ENCODE peak calls at places on chromosomes 6 and 20, in four cellular contexts. S is H1, M is HepG2, Y is GM12878. W is an unnamed sample.

GRCh38 chr20:36550797-36551299 is 9.5 kb downstream of the MYL9 start:
- DNase-seq in M (no peak), Y (no peak), S (no peak), W (no peak)

GRCh38 chr20:36666181-36666740 is 20.3 kb upstream of the SLA2 start:
- DNase-seq in M (peak), S (no peak), Y (no peak), W (no peak)

GRCh38 chr6:36127462-36128016 is 2.8 kb upstream of the MAPK13 start:
- DNase-seq in S (no peak), Y (no peak), M (peak), W (peak)

GRCh38 chr6:79821859-79822258 is 125.5 kb downstream of the ELOVL4 start:
- DNase-seq in M (no peak), Y (no peak), S (no peak), W (no peak)

GRCh38 chr6:139533573-139534471 is 159.4 kb upstream of the CITED2 start:
- DNase-seq in Y (no peak), M (no peak), S (no peak), W (peak)

GRCh38 chr6:140138311-140138994 is 764.0 kb upstream of the CITED2 start:
- DNase-seq in Y (no peak), S (no peak), M (no peak), W (no peak)

GRCh38 chr6:44464051-44464450 is 76.5 kb downstream of the CDC5L start:
- DNase-seq in Y (no peak), M (no peak), S (no peak), W (no peak)

GRCh38 chr20:17810847-17811604 is 111.3 kb downstream of the BANF2 start:
- DNase-seq in M (no peak), Y (no peak), S (no peak), W (no peak)

GRCh38 chr20:47576516-47577033 is 74.9 kb downstream of the NCOA3 start:
- DNase-seq in Y (peak), M (peak), S (no peak), W (peak)

GRCh38 chr6:28943557-28944411 is 20.0 kb upstream of the TRIM27 start:
- DNase-seq in M (peak), S (peak), Y (peak), W (peak)

GRCh38 chr6:139406577-139407343 is 32.3 kb upstream of the CITED2 start:
- DNase-seq in Y (no peak), M (no peak), S (no peak), W (no peak)

GRCh38 chr6:17167327-17167979 is 65.6 kb downstream of the STMND1 start:
- DNase-seq in M (peak), S (peak), Y (no peak), W (peak)

GRCh38 chr6:97524846-97525245 is 241.8 kb upstream of the MMS22L start:
- DNase-seq in M (no peak), S (peak), Y (no peak), W (no peak)

GRCh38 chr6:15551798-15552197 is 111.0 kb downstream of the DTNBP1 start:
- DNase-seq in Y (no peak), M (no peak), S (no peak), W (peak)

GRCh38 chr20:11216451-11217314 is 542.9 kb upstream of the JAG1 start:
- DNase-seq in S (no peak), Y (no peak), M (peak), W (no peak)

GRCh38 chr6:100724222-100724621 is 156.9 kb downstream of the ASCC3 start:
- DNase-seq in M (no peak), S (no peak), Y (no peak), W (no peak)

GRCh38 chr6:36204068-36204753 is 7.7 kb downstream of the BRPF3 start:
- DNase-seq in M (no peak), Y (peak), S (no peak), W (no peak)

GRCh38 chr20:46393967-46394366 is 12.4 kb downstream of the ELMO2 start:
- DNase-seq in S (no peak), Y (no peak), M (no peak), W (no peak)

GRCh38 chr20:46388201-46388836 is 18.1 kb downstream of the ELMO2 start:
- DNase-seq in S (no peak), M (no peak), Y (no peak), W (no peak)

DNA sequence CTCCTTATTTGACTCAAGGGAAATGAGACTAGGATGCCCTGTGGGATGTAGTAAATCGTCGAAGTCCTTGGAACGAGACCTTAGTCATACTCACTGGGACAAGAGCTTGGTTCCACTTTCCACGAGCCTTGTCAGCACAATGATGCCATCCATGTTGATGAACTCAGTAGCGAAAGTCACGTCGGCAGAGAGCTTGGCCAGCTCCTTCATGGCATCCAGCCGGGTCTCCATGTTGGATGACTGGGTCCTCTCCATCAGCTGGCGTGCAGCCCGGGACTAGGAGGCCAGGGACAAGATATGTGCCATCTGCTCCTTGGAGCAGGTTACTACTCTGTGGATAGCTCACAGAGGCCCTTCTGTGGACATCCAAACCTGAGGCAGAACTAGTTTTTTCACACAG is 17.5 kb downstream of the ELMO2 start:
- DNase-seq in S (no peak), Y (no peak), M (no peak), W (no peak)
- TF ChIP-seq USF2 in S (no peak), Y (no peak), M (no peak), W (no peak)

GRCh38 chr6:168249746-168250145 is 69.8 kb downstream of the DACT2 start:
- DNase-seq in S (no peak), M (no peak), Y (no peak), W (no peak)

GRCh38 chr6:168244961-168245551 is 74.5 kb downstream of the DACT2 start:
- DNase-seq in Y (no peak), S (no peak), M (peak), W (no peak)

GRCh38 chr6:168248148-168248620 is 71.4 kb downstream of the DACT2 start:
- DNase-seq in M (peak), S (no peak), Y (no peak), W (no peak)

GRCh38 chr6:168250250-168250649 is 69.3 kb downstream of the DACT2 start:
- DNase-seq in Y (no peak), S (no peak), M (no peak), W (no peak)

DNA sequence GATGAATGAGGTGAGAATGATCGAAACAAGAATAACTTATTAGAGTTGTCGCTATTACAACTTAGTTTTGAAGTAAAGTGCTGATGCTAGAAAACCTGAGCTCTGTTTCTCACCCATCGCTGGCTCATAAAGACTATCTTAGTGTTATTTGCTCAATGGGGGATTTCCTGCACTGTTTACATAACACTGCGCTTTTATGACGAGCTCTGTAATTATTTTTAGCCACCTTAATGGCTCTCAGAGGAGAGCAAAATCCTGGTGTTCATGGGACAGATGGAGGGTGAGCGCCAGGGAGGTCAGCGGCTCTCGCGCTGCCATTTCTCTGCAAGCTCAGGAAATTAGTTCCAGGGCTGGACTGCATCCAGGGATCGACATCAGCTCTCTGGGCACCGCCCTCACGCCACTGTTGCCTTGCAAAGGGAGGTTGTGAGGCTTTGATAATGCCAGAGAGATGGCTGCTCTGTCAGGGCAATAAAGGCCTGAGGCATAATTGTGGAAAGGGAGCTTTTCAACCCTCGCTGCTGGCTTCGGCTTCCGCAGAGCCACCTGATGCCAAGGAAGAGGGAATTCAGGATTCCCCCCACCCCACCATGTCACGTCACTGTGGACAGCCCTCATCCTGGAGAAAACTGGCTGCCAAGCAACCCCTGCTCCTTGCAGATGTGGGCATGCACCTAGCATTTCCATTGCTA is 72.0 kb downstream of the DACT2 start:
- DNase-seq in S (no peak), Y (no peak), M (peak), W (no peak)
- TF ChIP-seq HDAC6 in S (no peak), Y (no peak), M (no peak), W (no peak)

GRCh38 chr20:24993337-24994185 is 1.0 kb upstream of the APMAP start:
- DNase-seq in Y (no peak), S (peak), M (peak), W (peak)
- TF ChIP-seq USF2 in Y (no peak), S (no peak), M (no peak), W (no peak)

GRCh38 chr6:118724211-118724610 is 72.8 kb upstream of the CEP85L start:
- DNase-seq in S (no peak), Y (no peak), M (no peak), W (no peak)

GRCh38 chr6:118722820-118723526 is 71.6 kb upstream of the CEP85L start:
- DNase-seq in M (no peak), S (no peak), Y (no peak), W (no peak)

GRCh38 chr6:118720125-118720473 is 68.7 kb upstream of the CEP85L start:
- DNase-seq in M (no peak), S (no peak), Y (no peak), W (no peak)

GRCh38 chr6:118725944-118726343 is 74.6 kb upstream of the CEP85L start:
- DNase-seq in M (no peak), Y (no peak), S (no peak), W (peak)
- TF ChIP-seq HDAC6 in M (no peak), Y (no peak), S (no peak), W (no peak)

GRCh38 chr20:45111799-45112471 is 3.0 kb downstream of the WFDC5 start:
- DNase-seq in Y (no peak), S (peak), M (peak), W (peak)
- TF ChIP-seq USF2 in Y (no peak), S (no peak), M (no peak), W (no peak)

DNA sequence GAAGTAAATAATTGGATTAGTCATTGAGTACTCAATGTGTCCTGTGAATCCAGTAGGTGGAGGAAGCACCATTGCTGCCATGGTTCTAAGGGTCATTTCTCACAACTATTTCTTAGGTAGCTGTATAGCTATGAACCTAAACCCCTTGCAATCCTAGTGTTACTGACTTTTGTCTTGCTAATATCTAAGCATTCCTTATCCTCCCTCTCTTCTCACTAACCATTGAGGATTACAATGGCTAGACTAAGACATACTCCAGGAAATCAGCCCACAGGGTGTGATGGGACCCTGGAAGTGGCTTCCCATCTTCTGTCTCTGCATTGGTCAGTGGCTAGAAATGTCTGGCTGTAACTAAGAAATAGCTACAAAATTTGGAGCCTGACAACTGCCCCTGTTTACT is 27.3 kb upstream of the FOXA2 start:
- DNase-seq in Y (no peak), M (no peak), S (no peak), W (no peak)
- TF ChIP-seq HDAC6 in Y (no peak), M (no peak), S (no peak), W (no peak)

GRCh38 chr20:31922588-31922987 is 29.3 kb downstream of the PDRG1 start:
- DNase-seq in Y (no peak), S (no peak), M (no peak), W (no peak)

GRCh38 chr20:31925631-31926030 is 26.2 kb downstream of the PDRG1 start:
- DNase-seq in S (no peak), Y (no peak), M (no peak), W (no peak)

GRCh38 chr20:31924561-31924960 is 27.3 kb downstream of the PDRG1 start:
- DNase-seq in S (no peak), M (no peak), Y (no peak), W (no peak)

GRCh38 chr20:31922181-31922580 is 29.7 kb downstream of the PDRG1 start:
- DNase-seq in Y (no peak), S (no peak), M (no peak), W (no peak)

GRCh38 chr20:31923388-31924271 is 28.2 kb downstream of the PDRG1 start:
- DNase-seq in Y (peak), M (no peak), S (no peak), W (no peak)
- TF ChIP-seq USF2 in Y (no peak), M (no peak), S (no peak), W (no peak)